ENCODE peak calls at places on chromosomes 4 and X, in four cellular contexts. M, R, K and C are unnamed samples.

GRCh38 chrX:133745361-133745760 is 240.0 kb downstream of the GPC3 start:
- DNase-seq in R (no peak), M (no peak), K (no peak), C (no peak)

GRCh38 chr4:157978680-157979361 is 194.0 kb downstream of the GASK1B start:
- DNase-seq in R (peak; percentile 64), K (peak; percentile 55), M (peak; percentile 87), C (peak; percentile 45)

GRCh38 chr4:105350859-105351494 is 122.9 kb downstream of the PPA2 start:
- DNase-seq in R (peak; percentile 83), K (no peak), M (no peak), C (no peak)

GRCh38 chr4:86451560-86452322 is 91.9 kb upstream of the MAPK10 start:
- DNase-seq in M (peak; percentile 95), K (no peak), R (peak; percentile 30), C (no peak)

GRCh38 chr4:102566426-102566825 is 65.3 kb downstream of the NFKB1 start:
- DNase-seq in K (no peak), M (no peak), R (no peak), C (no peak)

GRCh38 chr4:8336412-8337075 is 67.0 kb downstream of the HTRA3 start:
- DNase-seq in M (no peak), R (peak; percentile 55), K (peak; percentile 10), C (no peak)

GRCh38 chrX:19065535-19065934 is 56.7 kb downstream of the ADGRG2 start:
- DNase-seq in M (no peak), R (no peak), K (no peak), C (no peak)

GRCh38 chr4:20544645-20545044 is 155.6 kb upstream of the PACRGL start:
- DNase-seq in M (peak; percentile 53), K (no peak), R (peak; percentile 71), C (no peak)

GRCh38 chr4:186015212-186015817 is 53.6 kb upstream of the TLR3 start:
- DNase-seq in K (no peak), M (no peak), R (no peak), C (no peak)

GRCh38 chr4:158821228-158822009 is 52.6 kb downstream of the FNIP2 start:
- DNase-seq in R (peak; percentile 55), K (no peak), M (no peak), C (no peak)

GRCh38 chr4:183444953-183445543 is 612 bp downstream of the CDKN2AIP start:
- DNase-seq in K (no peak), M (peak; percentile 53), R (no peak), C (no peak)

GRCh38 chrX:108736509-108737479 is at the start of gene IRS4:
- DNase-seq in M (peak; percentile 96), K (peak; percentile 79), R (no peak), C (peak; percentile 98)

GRCh38 chr4:89134775-89135319 is 23.5 kb downstream of the TIGD2 start:
- DNase-seq in R (peak; percentile 83), K (no peak), M (peak; percentile 81), C (no peak)

GRCh38 chr4:54660591-54660990 is 2.8 kb downstream of the KIT start:
- DNase-seq in R (no peak), K (no peak), M (no peak), C (no peak)

GRCh38 chr4:24055623-24056022 is 165.8 kb upstream of the PPARGC1A start:
- DNase-seq in K (no peak), M (no peak), R (no peak), C (no peak)

GRCh38 chr4:139645458-139645857 is 20.2 kb upstream of the MGST2 start:
- DNase-seq in K (no peak), M (no peak), R (no peak), C (no peak)

GRCh38 chr4:6121941-6122340 is 78.4 kb downstream of the JAKMIP1 start:
- DNase-seq in R (no peak), M (no peak), K (no peak), C (no peak)

GRCh38 chr4:131054489-131055019 is 1958.6 kb downstream of the C4orf33 start:
- DNase-seq in K (peak; percentile 52), R (no peak), M (peak; percentile 4), C (peak; percentile 54)

GRCh38 chr4:151266542-151266941 is 10.4 kb upstream of the PRSS48 start:
- DNase-seq in R (peak; percentile 50), M (no peak), K (no peak), C (no peak)

GRCh38 chrX:103573205-103573604 is 12.1 kb upstream of the TCEAL4 start:
- DNase-seq in R (no peak), M (no peak), K (no peak), C (peak; percentile 41)

GRCh38 chr4:86939123-86939522 is 4.3 kb downstream of the AFF1 start:
- DNase-seq in M (no peak), K (no peak), R (no peak), C (no peak)

GRCh38 chr4:166039822-166040221 is 166.8 kb downstream of the TLL1 start:
- DNase-seq in K (no peak), M (no peak), R (no peak), C (no peak)

DNA sequence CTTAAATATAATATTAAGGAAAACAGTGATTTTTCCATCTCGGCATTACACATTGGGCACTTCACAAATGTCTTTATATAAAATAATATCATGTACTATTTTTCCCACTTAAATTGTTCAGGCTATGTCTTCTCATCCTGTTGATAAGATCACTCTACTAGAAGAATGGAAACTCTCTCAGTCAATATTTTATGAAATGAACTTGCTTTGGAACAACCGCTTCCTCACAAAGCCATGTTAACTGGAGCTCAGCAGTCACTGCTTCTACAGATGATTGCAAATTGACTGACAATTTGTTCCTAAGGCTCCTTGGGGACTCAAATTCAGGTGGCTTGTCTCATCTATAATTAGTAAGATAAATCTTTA is 127.5 kb upstream of the CBR4 start:
- DNase-seq in M (no peak), R (no peak), K (no peak), C (no peak)
- H3K56ac ChIP-seq in M (no peak overlapping the region), R (no peak overlapping the region), K (no peak overlapping the region), C (no peak overlapping the region)

GRCh38 chr4:128590773-128591172 is 218.7 kb upstream of the JADE1 start:
- DNase-seq in M (no peak), K (peak; percentile 32), R (peak; percentile 37), C (no peak)

GRCh38 chr4:128587382-128587781 is 222.1 kb upstream of the JADE1 start:
- DNase-seq in R (no peak), M (no peak), K (peak; percentile 6), C (no peak)

GRCh38 chr4:128589384-128589957 is 220.0 kb upstream of the JADE1 start:
- DNase-seq in M (no peak), R (no peak), K (peak; percentile 33), C (no peak)

GRCh38 chr4:128591482-128591881 is 218.0 kb upstream of the JADE1 start:
- DNase-seq in M (no peak), R (no peak), K (peak; percentile 30), C (no peak)

DNA sequence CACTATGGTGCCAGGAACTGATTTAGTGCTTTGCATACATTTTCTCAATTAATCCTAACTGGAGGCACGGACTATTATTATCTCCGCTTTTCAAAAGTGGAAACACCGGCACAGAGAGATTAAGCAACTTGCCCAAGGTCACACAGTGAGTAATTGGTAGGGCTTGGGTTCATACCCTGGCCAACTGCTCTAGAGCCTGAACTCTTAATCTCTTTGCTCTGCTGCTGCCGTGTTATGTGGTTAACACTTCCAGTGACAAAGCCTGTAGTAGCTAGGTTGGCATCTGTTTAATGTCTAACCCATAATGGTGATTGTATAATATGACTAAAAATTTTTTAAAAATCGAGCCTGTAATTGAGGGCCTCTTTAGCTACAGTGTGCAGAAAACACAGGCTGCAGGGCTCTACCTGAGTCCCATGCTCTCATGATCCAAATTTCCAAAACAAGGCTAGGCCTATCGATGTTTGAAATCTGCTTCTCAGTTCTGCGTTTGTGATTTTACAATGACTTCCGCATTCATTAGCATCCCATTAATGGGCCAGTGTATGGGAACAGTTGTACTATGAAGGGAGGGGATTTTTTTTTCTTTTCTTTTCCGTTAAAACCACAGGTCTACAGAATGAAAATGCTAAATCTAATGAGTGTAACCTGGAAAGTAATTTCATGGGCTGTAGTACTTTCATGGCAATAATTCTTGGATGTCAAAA is 219.3 kb upstream of the JADE1 start:
- DNase-seq in M (no peak), K (no peak), R (no peak), C (no peak)
- H3K56ac ChIP-seq in M (no peak overlapping the region), K (no peak overlapping the region), R (no peak overlapping the region), C (no peak overlapping the region)

GRCh38 chr4:29259556-29259955 is 1460.6 kb upstream of the PCDH7 start:
- DNase-seq in K (no peak), M (no peak), R (no peak), C (no peak)

GRCh38 chr4:29263011-29263410 is 1457.2 kb upstream of the PCDH7 start:
- DNase-seq in K (no peak), M (no peak), R (peak; percentile 34), C (no peak)
- H3K56ac ChIP-seq in K (no peak overlapping the region), M (no peak overlapping the region), R (no peak overlapping the region), C (no peak overlapping the region)

DNA sequence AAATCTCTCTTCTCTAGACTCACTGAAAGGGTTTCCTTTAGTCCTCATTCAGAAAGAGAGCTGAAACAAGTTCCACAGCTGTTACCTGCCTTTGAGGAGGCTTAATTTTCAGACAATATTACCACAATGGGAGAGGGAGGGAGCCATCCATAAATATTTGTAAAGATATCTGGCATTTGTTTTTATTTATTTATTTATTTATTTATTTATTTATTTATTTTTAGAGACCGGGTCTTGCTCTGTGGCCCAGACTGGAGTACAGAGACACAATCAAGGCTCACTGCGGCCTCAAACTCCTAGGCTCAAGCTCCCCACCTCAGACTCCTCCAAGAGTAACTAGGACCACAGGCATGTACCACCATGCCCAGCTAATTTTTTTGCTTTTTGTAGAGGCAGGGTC is 80.7 kb downstream of the SLC9A7 start:
- DNase-seq in R (no peak), M (no peak), K (no peak), C (no peak)
- H3K56ac ChIP-seq in R (no peak overlapping the region), M (no peak overlapping the region), K (no peak overlapping the region), C (no peak overlapping the region)

DNA sequence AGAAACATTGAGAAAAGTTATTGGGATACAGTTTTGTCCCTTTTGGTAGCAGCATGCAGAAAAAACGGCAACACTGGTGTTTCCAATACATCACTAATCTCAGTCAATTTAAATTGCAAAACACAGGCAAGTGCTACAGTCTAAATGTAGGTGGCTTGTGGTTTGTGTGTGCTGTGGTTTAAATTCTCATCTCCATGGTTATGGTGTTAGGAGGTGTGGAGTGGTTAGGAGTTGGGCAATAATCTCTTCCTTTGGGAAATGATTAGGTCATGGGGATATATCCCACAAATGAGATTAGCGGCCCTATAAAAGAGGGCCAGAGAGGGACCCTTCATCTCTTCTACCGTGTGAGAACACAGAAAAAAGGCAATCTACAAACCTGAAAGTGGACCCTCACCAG is 1344.3 kb downstream of the ADGRL3 start:
- DNase-seq in R (no peak), K (no peak), M (peak; percentile 8), C (no peak)
- H3K56ac ChIP-seq in R (no peak overlapping the region), K (no peak overlapping the region), M (no peak overlapping the region), C (no peak overlapping the region)

DNA sequence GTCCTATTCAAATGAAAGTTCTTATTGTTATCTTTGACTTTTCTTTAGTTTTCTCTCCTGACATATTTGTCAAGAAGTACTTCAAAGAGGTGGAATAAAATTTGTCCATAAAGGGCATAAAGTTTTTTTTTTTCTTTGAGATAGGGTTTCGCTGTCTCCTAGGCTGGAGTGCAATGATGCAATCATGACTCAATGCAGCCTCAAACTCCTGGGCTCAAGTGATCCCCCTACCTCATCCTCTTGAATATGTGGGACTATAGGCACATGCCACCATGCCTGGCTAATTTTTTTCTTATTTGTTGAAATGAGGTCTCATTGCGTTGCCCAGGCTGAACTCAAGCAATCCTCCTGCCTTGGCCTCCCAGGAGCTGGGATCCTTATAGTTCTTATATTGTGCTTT is 11.4 kb downstream of the POLR2B start:
- DNase-seq in K (no peak), R (peak; percentile 79), M (peak; percentile 48), C (no peak)
- H3K56ac ChIP-seq in K (no peak overlapping the region), R (no peak overlapping the region), M (no peak overlapping the region), C (no peak overlapping the region)